ENCODE peak calls at places on chromosomes 6 and 20, in five cellular contexts. G, B, T, C and F are unnamed samples.

GRCh38 chr6:43076928-43077809 is 1.1 kb downstream of the PTK7 start:
- DNase-seq in G (peak), B (no peak), T (no peak), C (peak), F (no peak)

GRCh38 chr20:12605751-12606150 is 403.0 kb upstream of the SPTLC3 start:
- DNase-seq in G (no peak), B (no peak), T (no peak), C (no peak), F (no peak)

GRCh38 chr20:35601021-35601973 is 14.3 kb upstream of the SPAG4 start:
- DNase-seq in G (peak), B (no peak), T (peak), C (peak), F (peak)

GRCh38 chr6:160737934-160738333 is 35.9 kb downstream of the PLG start:
- DNase-seq in G (no peak), B (no peak), T (no peak), C (peak), F (no peak)

GRCh38 chr6:52551483-52552277 is 25.2 kb downstream of the TRAM2 start:
- DNase-seq in G (peak), B (no peak), T (peak), C (peak), F (peak)

GRCh38 chr6:31972709-31973350 is 892 bp upstream of the DXO start:
- DNase-seq in G (peak), B (peak), T (no peak), C (peak), F (no peak)

GRCh38 chr6:35318200-35318844 is 20.7 kb downstream of the DEF6 start:
- DNase-seq in G (peak), B (no peak), T (peak), C (no peak), F (peak)

GRCh38 chr6:119727504-119728219 is 378.1 kb upstream of the MAN1A1 start:
- DNase-seq in G (peak), B (no peak), T (no peak), C (no peak), F (no peak)

GRCh38 chr20:34558320-34559202 is at the start of gene MAP1LC3A:
- DNase-seq in G (peak), B (peak), T (peak), C (peak), F (peak)

GRCh38 chr6:53317861-53318260 is 30.9 kb downstream of the ELOVL5 start:
- DNase-seq in G (no peak), B (no peak), T (no peak), C (no peak), F (no peak)

GRCh38 chr20:49701313-49701731 is 12.4 kb downstream of the B4GALT5 start:
- DNase-seq in G (peak), B (no peak), T (no peak), C (no peak), F (no peak)

GRCh38 chr20:62861732-62862336 is at the start of gene TCFL5:
- DNase-seq in G (peak), B (no peak), T (peak), C (peak), F (peak)

GRCh38 chr20:40860487-40860902 is 168.1 kb upstream of the TOP1 start:
- DNase-seq in G (peak), B (peak), T (no peak), C (peak), F (no peak)

GRCh38 chr6:7411328-7411727 is 21.7 kb downstream of the RIOK1 start:
- DNase-seq in G (no peak), B (no peak), T (no peak), C (no peak), F (no peak)

GRCh38 chr20:51910202-51911050 is 108.1 kb upstream of the SALL4 start:
- DNase-seq in G (no peak), B (peak), T (no peak), C (no peak), F (no peak)

GRCh38 chr6:12353731-12354130 is 63.6 kb downstream of the EDN1 start:
- DNase-seq in G (no peak), B (no peak), T (no peak), C (no peak), F (no peak)

GRCh38 chr6:36662827-36663256 is 15.7 kb upstream of the CDKN1A start:
- DNase-seq in G (no peak), B (no peak), T (no peak), C (no peak), F (no peak)

GRCh38 chr20:44092551-44093248 is 94.3 kb downstream of the JPH2 start:
- DNase-seq in G (peak), B (no peak), T (peak), C (peak), F (no peak)